ENCODE peak calls at places on chromosomes 1 and 21, in six cellular contexts. B is activated T-cell treated with anti-CD3 and anti-CD28 coated beads for 24 hours; F is neural crest cell; C is IMR-90; H is stimulated activated naive CD8-positive, alpha-beta T cell treated with anti-CD3 and anti-CD28 coated beads, Interleukin-15, Interleukin-2, amounts not matched to agents 100 U/mL and 50 U/mL, for 24 hours; J is ELR. I is an unnamed sample.
A peak's percentile ranks its signal among the peaks of the same experiment; 100 is the strongest.

GRCh38 chr1:229156819-229157218 is 114.1 kb upstream of the RAB4A start:
- DNase-seq in F (no peak), C (no peak), J (no peak), B (no peak), H (no peak), I (no peak)

GRCh38 chr1:72892461-72892860 is 610.1 kb upstream of the NEGR1 start:
- DNase-seq in H (no peak), B (no peak), J (peak; percentile 68), F (no peak), C (no peak), I (no peak)

GRCh38 chr1:22619808-22620207 is 16.6 kb upstream of the C1QA start:
- DNase-seq in F (no peak), B (no peak), J (no peak), H (no peak), C (no peak), I (no peak)

GRCh38 chr1:211951856-211952255 is 83.5 kb downstream of the INTS7 start:
- DNase-seq in J (peak; percentile 80), C (peak; percentile 74), B (no peak), F (no peak), H (no peak), I (no peak)

GRCh38 chr1:219927956-219928790 is at the start of gene SLC30A10:
- DNase-seq in H (peak; percentile 5), B (no peak), F (peak; percentile 28), C (no peak), J (no peak), I (peak; percentile 67)

GRCh38 chr1:201656670-201657032 is 117.7 kb downstream of the NAV1 start:
- DNase-seq in H (no peak), J (no peak), B (no peak), C (peak; percentile 74), F (no peak), I (no peak)

GRCh38 chr21:41316641-41317392 is at the start of gene FAM3B:
- DNase-seq in C (no peak), F (no peak), H (no peak), B (no peak), J (no peak), I (peak; percentile 64)

GRCh38 chr21:42358261-42358660 is 7.5 kb upstream of the TFF2 start:
- DNase-seq in J (no peak), H (no peak), F (no peak), B (no peak), C (no peak), I (no peak)

GRCh38 chr1:47031059-47031458 is 7.6 kb downstream of the CYP4X1 start:
- DNase-seq in J (no peak), C (no peak), B (no peak), F (no peak), H (no peak), I (no peak)

GRCh38 chr1:197418693-197419092 is 150.6 kb downstream of the CRB1 start:
- DNase-seq in F (no peak), J (no peak), C (no peak), B (no peak), H (no peak), I (no peak)

GRCh38 chr21:27219068-27219467 is 252.2 kb upstream of the ADAMTS5 start:
- DNase-seq in F (no peak), H (no peak), C (peak; percentile 58), J (peak; percentile 68), B (no peak), I (no peak)

GRCh38 chr1:93186667-93187066 is 6.1 kb downstream of the CCDC18 start:
- DNase-seq in B (no peak), C (no peak), H (no peak), F (no peak), J (no peak), I (no peak)

GRCh38 chr1:79899914-79900313 is 893.4 kb upstream of the ADGRL4 start:
- DNase-seq in J (peak; percentile 95), C (peak; percentile 100), F (no peak), B (no peak), H (no peak), I (no peak)

GRCh38 chr1:178540204-178540603 is 27.3 kb downstream of the TEX35 start:
- DNase-seq in B (no peak), H (no peak), F (no peak), J (no peak), C (peak; percentile 8), I (no peak)

GRCh38 chr1:54017979-54018378 is at the start of gene LDLRAD1:
- DNase-seq in F (no peak), B (no peak), H (no peak), C (no peak), J (no peak), I (no peak)

GRCh38 chr1:209590405-209590804 is 6.9 kb downstream of the CAMK1G start:
- DNase-seq in F (no peak), H (no peak), J (no peak), C (no peak), B (no peak), I (no peak)

GRCh38 chr1:239979469-239979868 is 112.2 kb upstream of the FMN2 start:
- DNase-seq in B (no peak), F (no peak), H (no peak), C (no peak), J (no peak), I (no peak)

GRCh38 chr1:223001653-223002634 is 141.1 kb downstream of the TLR5 start:
- DNase-seq in C (no peak), F (no peak), J (peak; percentile 20), B (no peak), H (no peak), I (no peak)

GRCh38 chr1:177181280-177181630 is 10.5 kb downstream of the BRINP2 start:
- DNase-seq in F (no peak), B (no peak), H (no peak), C (no peak), J (no peak), I (no peak)

GRCh38 chr1:154327466-154328317 is 2.4 kb downstream of the ATP8B2 start:
- DNase-seq in C (no peak), J (no peak), F (no peak), H (no peak), B (no peak), I (no peak)

GRCh38 chr1:184567648-184568047 is 180.8 kb downstream of the C1orf21 start:
- DNase-seq in F (no peak), H (no peak), J (peak; percentile 3), C (peak; percentile 11), B (no peak), I (no peak)

GRCh38 chr1:69993787-69994186 is 211.6 kb downstream of the LRRC40 start:
- DNase-seq in B (no peak), F (no peak), J (no peak), C (no peak), H (no peak), I (no peak)

GRCh38 chr1:50422946-50423669 is at the start of gene DMRTA2:
- DNase-seq in J (no peak), C (no peak), B (no peak), F (no peak), H (peak; percentile 11), I (peak; percentile 54)

GRCh38 chr21:46211376-46211775 is 17.2 kb downstream of the LSS start:
- DNase-seq in C (no peak), B (no peak), F (no peak), J (no peak), H (no peak), I (no peak)

GRCh38 chr1:1293618-1294249 is 13.5 kb downstream of the SCNN1D start:
- DNase-seq in F (no peak), H (no peak), B (no peak), C (no peak), J (no peak), I (no peak)

GRCh38 chr1:151197863-151198253 is 494 bp upstream of the PIP5K1A start:
- DNase-seq in F (no peak), J (no peak), H (no peak), C (no peak), B (no peak), I (no peak)

GRCh38 chr1:165408518-165408917 is 36.4 kb downstream of the RXRG start:
- DNase-seq in H (no peak), F (peak; percentile 21), C (peak; percentile 37), J (peak; percentile 74), B (no peak), I (peak; percentile 27)

GRCh38 chr21:43819511-43820405 is 30.4 kb downstream of the RRP1 start:
- DNase-seq in C (no peak), H (no peak), B (no peak), F (no peak), J (no peak), I (no peak)

GRCh38 chr1:227734858-227735780 is at the start of the genes JMJD4 and SNAP47:
- DNase-seq in H (peak; percentile 93), C (peak; percentile 90), B (peak; percentile 93), F (peak; percentile 88), J (peak; percentile 93), I (peak; percentile 91)

GRCh38 chr1:167054531-167054930 is 35.6 kb downstream of the GPA33 start:
- DNase-seq in C (no peak), F (no peak), J (peak; percentile 14), B (no peak), H (no peak), I (no peak)

GRCh38 chr1:43238991-43239469 is 30.8 kb upstream of the TMEM125 start:
- DNase-seq in F (no peak), J (no peak), H (no peak), B (no peak), C (no peak), I (no peak)

GRCh38 chr1:1005774-1006304 is 5.9 kb upstream of the HES4 start:
- DNase-seq in H (no peak), J (no peak), B (no peak), F (no peak), C (no peak), I (no peak)

I was measured in nephron progenitor cell.